ENCODE peak calls at places on chromosomes 2 and 18, in four cellular contexts. E is H9; A is ascending aorta; O is CD4-positive, CD25-positive, alpha-beta regulatory T cell. C is an unnamed sample.

GRCh38 chr2:241702155-241702404 is 241 bp downstream of the ING5 start:
- DNase-seq in A (no peak), E (no peak), O (no peak), C (peak; percentile 75)

GRCh38 chr2:172101707-172102158 is 967 bp downstream of the DLX2 start:
- DNase-seq in O (no peak), E (no peak), A (no peak), C (no peak)

GRCh38 chr2:233936089-233936488 is 18.9 kb downstream of the TRPM8 start:
- DNase-seq in A (no peak), O (no peak), E (no peak), C (no peak)

GRCh38 chr18:31636387-31636786 is 44.7 kb downstream of the TTR start:
- DNase-seq in O (no peak), E (no peak), A (no peak), C (no peak)

GRCh38 chr2:200603972-200604371 is 18.2 kb downstream of the AOX1 start:
- DNase-seq in E (no peak), O (no peak), A (no peak), C (no peak)

GRCh38 chr2:112147382-112147781 is 9.2 kb downstream of the FBLN7 start:
- DNase-seq in O (no peak), A (peak; percentile 3), E (no peak), C (no peak)

GRCh38 chr2:124035001-124035400 is 9.9 kb downstream of the CNTNAP5 start:
- DNase-seq in A (no peak), O (no peak), E (no peak), C (no peak)

GRCh38 chr2:218370410-218371063 is 11.5 kb upstream of the SLC11A1 start:
- DNase-seq in A (peak; percentile 86), E (no peak), O (no peak), C (no peak)

GRCh38 chr2:151730242-151730975 is 3.9 kb downstream of the NEB start:
- DNase-seq in A (no peak), E (no peak), O (no peak), C (no peak)

GRCh38 chr18:32358075-32358474 is 112.6 kb downstream of the GAREM1 start:
- DNase-seq in E (peak; percentile 46), O (no peak), A (no peak), C (no peak)

GRCh38 chr2:122960727-122961641 is 1064.1 kb upstream of the CNTNAP5 start:
- DNase-seq in A (no peak), O (no peak), E (no peak), C (no peak)

GRCh38 chr2:134348239-134348638 is 94.4 kb downstream of the MGAT5 start:
- DNase-seq in O (no peak), A (no peak), E (no peak), C (no peak)

GRCh38 chr2:231198291-231199173 is at the start of gene ARMC9:
- DNase-seq in A (peak; percentile 83), E (peak; percentile 88), O (peak; percentile 65), C (peak; percentile 56)

GRCh38 chr18:46892842-46893241 is 24.5 kb downstream of the PIAS2 start:
- DNase-seq in A (no peak), O (no peak), E (no peak), C (no peak)

GRCh38 chr18:37006742-37007141 is 177.8 kb downstream of the KIAA1328 start:
- DNase-seq in E (no peak), A (no peak), O (no peak), C (no peak)

GRCh38 chr18:3281456-3282400 is 19.8 kb downstream of the MYL12B start:
- DNase-seq in O (peak; percentile 75), E (no peak), A (no peak), C (no peak)

GRCh38 chr2:9885036-9885684 is 41.9 kb downstream of the TAF1B start:
- DNase-seq in E (no peak), O (no peak), A (no peak), C (no peak)

GRCh38 chr2:74010087-74010541 is 25.4 kb downstream of the TET3 start:
- DNase-seq in E (no peak), O (no peak), A (peak; percentile 63), C (no peak)

GRCh38 chr2:48515588-48515987 is 14.4 kb upstream of the STON1 start:
- DNase-seq in O (no peak), A (no peak), E (no peak), C (no peak)

GRCh38 chr2:62627667-62628066 is 77.8 kb upstream of the EHBP1 start:
- DNase-seq in E (peak; percentile 35), A (no peak), O (no peak), C (no peak)

GRCh38 chr2:207202645-207203044 is 36.9 kb upstream of the KLF7 start:
- DNase-seq in A (no peak), O (no peak), E (peak; percentile 49), C (no peak)

GRCh38 chr18:9968081-9968848 is 54.4 kb downstream of the VAPA start:
- DNase-seq in A (no peak), E (no peak), O (no peak), C (no peak)

GRCh38 chr2:230164139-230164538 is 55.6 kb downstream of the SP110 start:
- DNase-seq in E (no peak), A (no peak), O (no peak), C (no peak)

DNA sequence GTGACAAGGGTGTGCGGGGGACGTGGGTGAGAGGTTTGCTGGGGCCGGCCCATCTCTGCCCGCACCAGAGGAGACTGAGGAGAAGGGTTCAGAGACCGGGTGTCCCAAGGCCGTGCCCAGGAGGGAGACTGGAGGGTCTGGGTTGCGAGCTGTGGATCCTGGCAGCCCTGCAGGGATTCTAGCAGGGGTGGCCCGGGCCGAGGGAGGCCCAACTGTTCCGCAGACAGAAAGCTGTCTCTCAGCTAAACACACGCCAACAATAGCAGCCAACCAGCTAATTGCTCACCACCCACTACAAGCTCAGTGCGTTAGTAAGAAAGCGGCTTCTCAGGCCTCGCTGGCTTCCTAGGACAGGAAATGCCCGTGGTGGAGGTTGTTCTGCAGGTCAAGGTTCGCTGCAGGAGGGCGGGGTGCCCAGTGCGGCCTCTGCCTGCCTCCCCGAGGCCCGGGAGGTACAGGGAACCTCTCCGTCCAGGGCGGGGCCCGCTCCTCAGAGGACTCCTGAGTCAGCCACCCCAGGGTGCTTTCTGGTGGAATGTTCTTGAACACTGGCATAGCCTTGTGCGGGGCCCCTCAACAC is 282.0 kb upstream of the PXDN start:
- DNase-seq in O (no peak), A (no peak), E (no peak), C (no peak)
- H3K9me3 ChIP-seq in O (no peaks in the 10 kb centered on the region), A (no peaks in the 10 kb centered on the region), E (no peaks in the 10 kb centered on the region), C (no peaks in the 10 kb centered on the region)

GRCh38 chr2:146457221-146457620 is 1387.6 kb upstream of the ACVR2A start:
- DNase-seq in E (no peak), O (no peak), A (no peak), C (no peak)

GRCh38 chr2:146455325-146455724 is 1389.5 kb upstream of the ACVR2A start:
- DNase-seq in A (no peak), O (no peak), E (no peak), C (no peak)

GRCh38 chr2:146465460-146465859 is 1379.4 kb upstream of the ACVR2A start:
- DNase-seq in E (no peak), O (no peak), A (no peak), C (no peak)

GRCh38 chr2:146458585-146458984 is 1386.2 kb upstream of the ACVR2A start:
- DNase-seq in O (no peak), A (no peak), E (no peak), C (no peak)

DNA sequence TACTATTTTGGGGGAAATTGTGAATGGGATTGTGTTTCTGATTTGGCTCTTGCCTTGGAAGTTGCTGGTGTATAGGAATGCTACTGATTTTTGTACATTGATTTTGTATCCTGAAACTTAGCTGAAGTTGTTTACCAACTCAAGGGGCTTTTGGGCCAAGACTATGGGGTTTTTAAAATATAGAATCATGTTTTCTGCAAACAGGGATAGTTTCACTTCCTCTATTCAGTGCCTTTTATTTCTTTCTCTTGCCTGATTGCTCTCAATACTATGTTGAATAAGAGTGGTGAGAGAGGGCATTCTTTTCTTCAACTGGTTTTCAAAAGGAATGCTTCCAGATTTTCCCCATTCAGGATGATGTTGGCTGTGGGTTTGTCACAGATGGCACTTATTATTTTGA is 1383.8 kb upstream of the ACVR2A start:
- DNase-seq in E (no peak), A (no peak), O (no peak), C (no peak)
- H3K9me3 ChIP-seq in E (no peaks in the 10 kb centered on the region), A (peaks cover 4% of the 10 kb centered on the region), O (peaks cover 6% of the 10 kb centered on the region), C (no peaks in the 10 kb centered on the region)

GRCh38 chr2:2182688-2183087 is 148.4 kb downstream of the MYT1L start:
- DNase-seq in A (no peak), E (no peak), O (no peak), C (no peak)
- H3K9me3 ChIP-seq in A (no peaks in the 10 kb centered on the region), E (no peaks in the 10 kb centered on the region), O (no peaks in the 10 kb centered on the region), C (no peaks in the 10 kb centered on the region)

GRCh38 chr2:57107353-57107752 is 923.6 kb downstream of the CCDC85A start:
- DNase-seq in O (no peak), A (no peak), E (no peak), C (no peak)

GRCh38 chr2:57105694-57106093 is 921.9 kb downstream of the CCDC85A start:
- DNase-seq in E (peak; percentile 29), A (no peak), O (no peak), C (no peak)

DNA sequence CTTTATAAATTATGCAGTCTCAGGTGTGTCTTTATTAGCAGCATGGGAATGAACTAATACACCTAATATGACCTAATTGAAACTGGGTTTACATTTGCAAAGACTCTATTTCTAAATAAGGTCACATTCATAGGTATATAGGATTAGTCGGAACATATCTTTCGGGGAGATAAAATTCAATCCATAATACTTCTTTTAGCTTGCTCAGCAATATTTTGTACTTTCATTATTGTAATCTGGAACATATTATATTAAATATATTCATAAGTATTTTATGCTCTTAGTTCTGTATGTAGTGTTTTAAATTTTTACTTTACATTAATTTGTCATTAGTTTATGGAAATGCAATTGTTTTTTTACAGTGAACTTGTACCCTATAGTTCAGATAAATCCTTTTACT is 927.7 kb downstream of the CCDC85A start:
- DNase-seq in E (no peak), A (no peak), O (no peak), C (no peak)
- H3K9me3 ChIP-seq in E (no peaks in the 10 kb centered on the region), A (no peaks in the 10 kb centered on the region), O (no peaks in the 10 kb centered on the region), C (no peaks in the 10 kb centered on the region)

GRCh38 chr2:43473767-43474166 is 122.1 kb downstream of the THADA start:
- DNase-seq in O (no peak), E (no peak), A (no peak), C (no peak)
- H3K9me3 ChIP-seq in O (no peaks in the 10 kb centered on the region), E (no peaks in the 10 kb centered on the region), A (no peaks in the 10 kb centered on the region), C (no peaks in the 10 kb centered on the region)

DNA sequence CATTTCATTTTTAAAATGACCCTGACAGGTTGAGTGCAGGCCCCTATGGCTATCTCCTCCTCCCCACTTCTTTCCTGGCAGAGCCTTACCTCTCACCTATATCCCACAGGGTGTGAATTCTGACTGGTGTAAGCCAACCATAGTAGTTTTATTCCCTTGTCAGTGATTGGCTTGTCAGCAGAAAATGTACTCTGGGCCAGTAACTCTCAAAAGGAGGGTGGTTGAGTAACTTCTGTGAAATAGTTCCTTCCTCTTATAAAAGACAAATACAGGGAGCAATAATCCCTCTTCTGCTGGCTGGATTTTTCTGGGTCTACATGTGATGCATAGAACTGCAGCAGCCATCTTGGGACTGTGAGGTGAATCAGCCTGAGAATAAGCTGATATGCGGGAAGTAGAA is 83.4 kb downstream of the RAPH1 start:
- DNase-seq in O (no peak), A (no peak), E (no peak), C (no peak)
- H3K9me3 ChIP-seq in O (no peaks in the 10 kb centered on the region), A (no peaks in the 10 kb centered on the region), E (no peaks in the 10 kb centered on the region), C (no peaks in the 10 kb centered on the region)

GRCh38 chr2:42091671-42092070 is 43.9 kb downstream of the PKDCC start:
- DNase-seq in O (no peak), E (no peak), A (no peak), C (no peak)
- H3K9me3 ChIP-seq in O (no peaks in the 10 kb centered on the region), E (no peaks in the 10 kb centered on the region), A (no peaks in the 10 kb centered on the region), C (no peaks in the 10 kb centered on the region)

GRCh38 chr2:4900242-4900641 is 791.9 kb upstream of the SOX11 start:
- DNase-seq in E (no peak), O (no peak), A (no peak), C (no peak)
- H3K9me3 ChIP-seq in E (no peaks in the 10 kb centered on the region), O (no peaks in the 10 kb centered on the region), A (no peaks in the 10 kb centered on the region), C (no peaks in the 10 kb centered on the region)

C was measured in T-helper 17 cell.